ENCODE peak calls at places on chromosome X, in five cellular contexts. One of them, this sample, is unnamed.

GRCh38 chrX:53072418-53073114 is 9.6 kb upstream of the TSPYL2 start:
- DNase-seq in foreskin keratinocyte: no peak
- DNase-seq in activated T-cell treated with anti-CD3 and anti-CD28 coated beads for 48 hours: no peak
- DNase-seq in Right ventricle myocardium superior: no peak
- DNase-seq in Peyer's patch: no peak
- DNase-seq in this sample: no peak

GRCh38 chrX:6968231-6968630 is 179.3 kb upstream of the STS start:
- DNase-seq in foreskin keratinocyte: no peak
- DNase-seq in activated T-cell treated with anti-CD3 and anti-CD28 coated beads for 48 hours: no peak
- DNase-seq in Right ventricle myocardium superior: no peak
- DNase-seq in Peyer's patch: no peak
- DNase-seq in this sample: no peak

GRCh38 chrX:134798472-134798871 is 140.2 kb upstream of the PLAC1 start:
- DNase-seq in foreskin keratinocyte: no peak
- DNase-seq in activated T-cell treated with anti-CD3 and anti-CD28 coated beads for 48 hours: no peak
- DNase-seq in Right ventricle myocardium superior: no peak
- DNase-seq in Peyer's patch: no peak
- DNase-seq in this sample: no peak

GRCh38 chrX:9188117-9188516 is 154.2 kb upstream of the FAM9B start:
- DNase-seq in foreskin keratinocyte: no peak
- DNase-seq in activated T-cell treated with anti-CD3 and anti-CD28 coated beads for 48 hours: no peak
- DNase-seq in Right ventricle myocardium superior: no peak
- DNase-seq in Peyer's patch: no peak
- DNase-seq in this sample: no peak

GRCh38 chrX:75609361-75609760 is 86.5 kb upstream of the ZDHHC15 start:
- DNase-seq in foreskin keratinocyte: no peak
- DNase-seq in activated T-cell treated with anti-CD3 and anti-CD28 coated beads for 48 hours: no peak
- DNase-seq in Right ventricle myocardium superior: no peak
- DNase-seq in Peyer's patch: no peak
- DNase-seq in this sample: no peak

GRCh38 chrX:77446029-77446585 is 1.1 kb upstream of the FGF16 start:
- DNase-seq in foreskin keratinocyte: no peak
- DNase-seq in activated T-cell treated with anti-CD3 and anti-CD28 coated beads for 48 hours: no peak
- DNase-seq in Right ventricle myocardium superior: peak
- DNase-seq in Peyer's patch: peak
- DNase-seq in this sample: peak

GRCh38 chrX:51837926-51838325 is 55.5 kb upstream of the MAGED1 start:
- DNase-seq in foreskin keratinocyte: no peak
- DNase-seq in activated T-cell treated with anti-CD3 and anti-CD28 coated beads for 48 hours: no peak
- DNase-seq in Right ventricle myocardium superior: peak
- DNase-seq in Peyer's patch: peak
- DNase-seq in this sample: peak

GRCh38 chrX:17605676-17606075 is 131.6 kb upstream of the SCML1 start:
- DNase-seq in foreskin keratinocyte: no peak
- DNase-seq in activated T-cell treated with anti-CD3 and anti-CD28 coated beads for 48 hours: no peak
- DNase-seq in Right ventricle myocardium superior: no peak
- DNase-seq in Peyer's patch: no peak
- DNase-seq in this sample: no peak

GRCh38 chrX:147912093-147912801 is 528 bp downstream of the FMR1 start:
- DNase-seq in foreskin keratinocyte: no peak
- DNase-seq in activated T-cell treated with anti-CD3 and anti-CD28 coated beads for 48 hours: peak
- DNase-seq in Right ventricle myocardium superior: peak
- DNase-seq in Peyer's patch: peak
- DNase-seq in this sample: peak

GRCh38 chrX:36867143-36867542 is 141.0 kb upstream of the FAM47C start:
- DNase-seq in foreskin keratinocyte: peak
- DNase-seq in activated T-cell treated with anti-CD3 and anti-CD28 coated beads for 48 hours: no peak
- DNase-seq in Right ventricle myocardium superior: no peak
- DNase-seq in Peyer's patch: no peak
- DNase-seq in this sample: no peak

GRCh38 chrX:136616987-136617685 is 30.8 kb upstream of the CD40LG start:
- DNase-seq in foreskin keratinocyte: no peak
- DNase-seq in activated T-cell treated with anti-CD3 and anti-CD28 coated beads for 48 hours: no peak
- DNase-seq in Right ventricle myocardium superior: no peak
- DNase-seq in Peyer's patch: no peak
- DNase-seq in this sample: no peak

GRCh38 chrX:18415386-18415785 is 10.0 kb upstream of the CDKL5 start:
- DNase-seq in foreskin keratinocyte: peak
- DNase-seq in activated T-cell treated with anti-CD3 and anti-CD28 coated beads for 48 hours: no peak
- DNase-seq in Right ventricle myocardium superior: no peak
- DNase-seq in Peyer's patch: no peak
- DNase-seq in this sample: no peak

GRCh38 chrX:47091149-47091775 is 13.0 kb downstream of the RGN start:
- DNase-seq in foreskin keratinocyte: no peak
- DNase-seq in activated T-cell treated with anti-CD3 and anti-CD28 coated beads for 48 hours: no peak
- DNase-seq in Right ventricle myocardium superior: no peak
- DNase-seq in Peyer's patch: no peak
- DNase-seq in this sample: no peak

GRCh38 chrX:50769389-50770063 is 44.5 kb downstream of the SHROOM4 start:
- DNase-seq in foreskin keratinocyte: no peak
- DNase-seq in activated T-cell treated with anti-CD3 and anti-CD28 coated beads for 48 hours: no peak
- DNase-seq in Right ventricle myocardium superior: no peak
- DNase-seq in Peyer's patch: peak
- DNase-seq in this sample: no peak

GRCh38 chrX:18885317-18886004 is 98.5 kb downstream of the PHKA2 start:
- DNase-seq in foreskin keratinocyte: no peak
- DNase-seq in activated T-cell treated with anti-CD3 and anti-CD28 coated beads for 48 hours: no peak
- DNase-seq in Right ventricle myocardium superior: no peak
- DNase-seq in Peyer's patch: no peak
- DNase-seq in this sample: no peak

GRCh38 chrX:136170109-136170800 is 22.9 kb downstream of the FHL1 start:
- DNase-seq in foreskin keratinocyte: no peak
- DNase-seq in activated T-cell treated with anti-CD3 and anti-CD28 coated beads for 48 hours: no peak
- DNase-seq in Right ventricle myocardium superior: no peak
- DNase-seq in Peyer's patch: no peak
- DNase-seq in this sample: peak

GRCh38 chrX:131063613-131064012 is 5.5 kb downstream of the ARHGAP36 start:
- DNase-seq in foreskin keratinocyte: no peak
- DNase-seq in activated T-cell treated with anti-CD3 and anti-CD28 coated beads for 48 hours: no peak
- DNase-seq in Right ventricle myocardium superior: no peak
- DNase-seq in Peyer's patch: no peak
- DNase-seq in this sample: no peak

GRCh38 chrX:100413231-100413630 is 3.2 kb upstream of the PCDH19 start:
- DNase-seq in foreskin keratinocyte: peak
- DNase-seq in activated T-cell treated with anti-CD3 and anti-CD28 coated beads for 48 hours: no peak
- DNase-seq in Right ventricle myocardium superior: no peak
- DNase-seq in Peyer's patch: no peak
- DNase-seq in this sample: no peak

GRCh38 chrX:30858098-30858497 is 31.0 kb downstream of the TAB3 start:
- DNase-seq in foreskin keratinocyte: no peak
- DNase-seq in activated T-cell treated with anti-CD3 and anti-CD28 coated beads for 48 hours: no peak
- DNase-seq in Right ventricle myocardium superior: no peak
- DNase-seq in Peyer's patch: no peak
- DNase-seq in this sample: no peak

GRCh38 chrX:47628980-47629379 is 750 bp downstream of the CFP start:
- DNase-seq in foreskin keratinocyte: no peak
- DNase-seq in activated T-cell treated with anti-CD3 and anti-CD28 coated beads for 48 hours: no peak
- DNase-seq in Right ventricle myocardium superior: no peak
- DNase-seq in Peyer's patch: no peak
- DNase-seq in this sample: no peak

This sample was measured in psoas muscle.